ENCODE peak calls at places on chromosome 12, in nine cellular contexts. D is endothelial cell, Y is AG10803, M is IMR-90, C is body of pancreas, S is fibroblast of the aortic adventitia, V is AG04449, Z is pancreas, N is esophagus squamous epithelium. H is an unnamed sample.

GRCh38 chr12:122943196-122943595 is 23.1 kb downstream of the ABCB9 start:
- DNase-seq in M (peak; percentile 30), C (no peak), D (no peak), Y (no peak), V (no peak), Z (no peak), S (no peak), N (no peak), H (no peak)

GRCh38 chr12:104496336-104496735 is 39.6 kb downstream of the CHST11 start:
- DNase-seq in M (peak; percentile 13), Y (no peak), N (no peak), S (peak; percentile 41), Z (no peak), D (no peak), V (no peak), C (no peak), H (no peak)

GRCh38 chr12:116525418-116526001 is 33.7 kb upstream of the MAP1LC3B2 start:
- DNase-seq in Y (peak; percentile 93), M (peak; percentile 92), S (peak; percentile 95), V (peak; percentile 79), D (no peak), N (no peak), C (peak; percentile 89), Z (peak; percentile 87), H (no peak)

GRCh38 chr12:126772171-126772864 is 1494.7 kb upstream of the TMEM132C start:
- DNase-seq in M (peak; percentile 2), N (no peak), V (no peak), C (peak; percentile 23), S (peak; percentile 71), Y (peak; percentile 37), D (no peak), Z (no peak), H (no peak)

GRCh38 chr12:27900920-27901879 is 71.3 kb downstream of the PTHLH start:
- DNase-seq in S (no peak), Y (no peak), V (no peak), Z (no peak), C (no peak), D (no peak), M (no peak), N (no peak), H (no peak)

GRCh38 chr12:56267443-56268071 is 815 bp downstream of the COQ10A start:
- DNase-seq in C (peak; percentile 30), N (no peak), Z (peak; percentile 54), S (peak; percentile 14), M (no peak), Y (no peak), V (no peak), D (no peak), H (no peak)

GRCh38 chr12:52798003-52798670 is 2.2 kb upstream of the KRT3 start:
- DNase-seq in C (no peak), S (peak; percentile 31), V (no peak), D (no peak), Y (peak; percentile 75), M (peak; percentile 40), Z (no peak), N (no peak), H (no peak)

GRCh38 chr12:113673524-113674238 is 202.0 kb upstream of the LHX5 start:
- DNase-seq in N (no peak), C (no peak), V (no peak), Z (no peak), D (no peak), Y (no peak), M (no peak), S (no peak), H (no peak)

GRCh38 chr12:66195242-66195641 is 6.2 kb downstream of the IRAK3 start:
- DNase-seq in S (no peak), Z (no peak), M (no peak), Y (no peak), D (no peak), V (no peak), C (no peak), N (no peak), H (no peak)

GRCh38 chr12:97177482-97177881 is 270.4 kb downstream of the NEDD1 start:
- DNase-seq in M (no peak), Y (no peak), Z (no peak), S (no peak), N (no peak), V (no peak), C (no peak), D (no peak), H (no peak)

GRCh38 chr12:30180602-30181001 is 396.9 kb upstream of the TMTC1 start:
- DNase-seq in S (no peak), Y (no peak), C (no peak), D (no peak), Z (no peak), V (no peak), M (no peak), N (no peak), H (no peak)

GRCh38 chr12:132342322-132342721 is 12.9 kb upstream of the GALNT9 start:
- DNase-seq in Z (no peak), M (no peak), Y (no peak), S (no peak), C (no peak), N (no peak), D (peak; percentile 57), V (no peak), H (no peak)

GRCh38 chr12:89730060-89730459 is 21.4 kb upstream of the ATP2B1 start:
- DNase-seq in C (no peak), Y (no peak), V (no peak), N (no peak), S (no peak), M (no peak), D (no peak), Z (no peak), H (no peak)

GRCh38 chr12:120078868-120079267 is 37.7 kb downstream of the RAB35 start:
- DNase-seq in M (no peak), Y (no peak), C (no peak), V (no peak), N (no peak), Z (no peak), D (no peak), S (no peak), H (no peak)

GRCh38 chr12:48118491-48118890 is 673 bp upstream of the PFKM start:
- DNase-seq in N (no peak), C (no peak), M (no peak), S (no peak), Z (no peak), D (no peak), V (no peak), Y (no peak), H (no peak)

GRCh38 chr12:19192709-19193108 is 63.2 kb downstream of the PLEKHA5 start:
- DNase-seq in D (no peak), S (no peak), V (no peak), Z (no peak), M (no peak), Y (no peak), C (no peak), N (no peak), H (no peak)
- TF ChIP-seq CTCF in D (no peak), S (no peak), V (no peak), Z (no peak), M (no peak), Y (no peak), C (no peak), N (no peak), H (no peak)

GRCh38 chr12:60106207-60106606 is 510.4 kb downstream of the SLC16A7 start:
- DNase-seq in N (no peak), M (peak; percentile 47), D (no peak), C (no peak), Z (no peak), S (peak; percentile 53), V (no peak), Y (peak; percentile 25), H (no peak)
- TF ChIP-seq CTCF in N (no peak), M (peak; percentile 48), D (no peak), C (peak; percentile 35), Z (no peak), S (peak; percentile 48), V (peak; percentile 17), Y (peak; percentile 54), H (peak; percentile 83)

GRCh38 chr12:112503521-112503920 is 84.8 kb downstream of the PTPN11 start:
- DNase-seq in C (no peak), M (no peak), S (no peak), D (no peak), Z (no peak), N (no peak), V (no peak), Y (no peak), H (no peak)

GRCh38 chr12:112506513-112507166 is 87.9 kb downstream of the PTPN11 start:
- DNase-seq in S (no peak), M (no peak), C (no peak), N (no peak), V (no peak), Z (no peak), Y (no peak), D (no peak), H (no peak)
- TF ChIP-seq CTCF in S (no peak), M (no peak), C (no peak), N (no peak), V (no peak), Z (no peak), Y (no peak), D (no peak), H (no peak)

DNA sequence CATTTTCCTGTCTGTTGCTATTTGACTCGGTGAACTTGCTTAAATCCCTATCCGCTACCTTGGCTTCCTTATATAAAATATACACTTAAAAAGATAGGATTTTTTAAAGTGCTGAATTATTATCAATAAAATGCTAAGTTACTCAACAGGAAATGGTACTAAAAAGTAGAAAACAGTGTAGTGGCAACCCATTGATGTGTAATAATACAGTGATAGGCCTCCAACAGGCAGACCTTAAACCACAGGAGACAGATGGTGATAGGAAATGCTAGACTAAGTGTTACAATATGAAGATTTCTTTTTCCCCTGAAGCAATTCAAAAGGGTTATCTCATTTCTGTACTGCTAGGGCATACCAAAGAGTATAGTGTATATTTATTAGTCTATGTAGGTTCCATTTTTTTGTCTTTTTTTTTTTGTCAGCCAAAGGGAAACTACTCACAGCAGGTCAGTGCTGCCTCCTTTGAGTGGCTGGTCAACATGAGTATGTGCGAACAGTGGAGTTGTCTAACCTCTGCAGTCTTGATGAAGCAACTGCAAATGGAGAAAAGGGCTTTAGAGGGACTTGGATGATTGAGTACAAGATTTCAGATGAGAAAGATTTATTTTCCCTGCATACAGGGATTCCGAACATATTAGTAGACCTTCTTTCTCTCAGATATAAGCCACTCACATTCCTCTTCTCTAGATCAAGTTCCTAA is 183.8 kb downstream of the ACSS3 start:
- DNase-seq in N (no peak), S (no peak), Y (no peak), V (no peak), Z (no peak), M (no peak), C (no peak), D (no peak), H (no peak)
- TF ChIP-seq CTCF in N (no peak), S (no peak), Y (no peak), V (no peak), Z (no peak), M (no peak), C (no peak), D (no peak), H (no peak)

DNA sequence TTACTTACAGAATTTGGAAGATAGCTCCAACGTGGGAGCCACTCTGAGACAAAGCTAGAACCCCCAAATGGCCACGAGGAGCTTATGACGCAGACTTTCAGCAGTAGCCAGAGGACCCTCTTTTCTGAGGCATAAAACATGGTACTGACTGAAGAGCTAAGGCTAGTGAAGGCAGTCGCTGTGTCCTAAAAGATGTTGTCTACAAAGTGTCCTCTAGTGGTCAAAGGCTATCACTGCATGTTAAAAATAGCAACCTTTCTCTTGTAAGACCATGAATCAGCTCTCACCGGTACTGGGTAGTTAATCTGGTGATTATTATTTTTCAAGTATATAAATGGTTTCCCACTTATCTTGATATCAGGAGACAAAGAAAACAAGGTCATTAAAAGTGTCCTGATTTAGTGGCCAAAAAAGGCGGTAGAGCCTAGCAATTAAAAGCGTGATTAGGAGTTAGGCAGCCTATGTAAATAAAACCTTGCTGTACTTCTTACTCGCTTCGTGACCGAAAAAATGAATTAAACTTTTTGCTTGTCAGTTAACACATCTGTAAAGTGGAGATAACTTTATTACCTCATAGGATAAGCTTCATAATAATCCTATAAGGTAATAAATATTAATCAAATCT is 47.0 kb upstream of the LGR5 start:
- DNase-seq in Y (peak; percentile 81), V (peak; percentile 50), M (peak; percentile 70), N (no peak), D (no peak), C (peak; percentile 41), Z (no peak), S (peak; percentile 87), H (no peak)
- TF ChIP-seq CTCF in Y (peak; percentile 94), V (peak; percentile 81), M (peak; percentile 67), N (peak; percentile 31), D (peak; percentile 90), C (peak; percentile 87), Z (peak; percentile 78), S (peak; percentile 91), H (peak; percentile 87)

H was measured in chondrocyte.